ENCODE peak calls at places on chromosomes 2 and 18, in four cellular contexts. P, Y, X and C are unnamed samples.

GRCh38 chr2:172084734-172085459 is 410 bp upstream of the DLX1 start:
- DNase-seq in P (no peak), Y (peak; percentile 60), X (no peak), C (peak; percentile 78)

GRCh38 chr2:88671786-88672427 is 19.6 kb upstream of the RPIA start:
- DNase-seq in P (no peak), Y (no peak), X (peak; percentile 5), C (no peak)

GRCh38 chr18:12769136-12769535 is 66.3 kb downstream of the PSMG2 start:
- DNase-seq in P (no peak), Y (no peak), X (no peak), C (no peak)

GRCh38 chr18:79555885-79556284 is 123.7 kb upstream of the CTDP1 start:
- DNase-seq in P (peak; percentile 62), Y (no peak), X (no peak), C (peak; percentile 28)

GRCh38 chr2:78355967-78356366 is 669.5 kb upstream of the REG3G start:
- DNase-seq in P (no peak), Y (no peak), X (no peak), C (no peak)

GRCh38 chr18:77948571-77948970 is 698.9 kb downstream of the GALR1 start:
- DNase-seq in P (no peak), Y (no peak), X (no peak), C (no peak)

GRCh38 chr2:2663401-2664036 is 332.4 kb upstream of the MYT1L start:
- DNase-seq in P (peak; percentile 67), Y (no peak), X (no peak), C (no peak)

GRCh38 chr18:7096838-7097237 is 20.8 kb downstream of the LAMA1 start:
- DNase-seq in P (no peak), Y (no peak), X (no peak), C (no peak)

GRCh38 chr2:32064021-32064678 is 794 bp downstream of the SPAST start:
- DNase-seq in P (no peak), Y (no peak), X (no peak), C (no peak)

GRCh38 chr2:172429351-172429968 is 2.1 kb downstream of the ITGA6 start:
- DNase-seq in P (no peak), Y (no peak), X (no peak), C (no peak)

GRCh38 chr18:25493401-25493800 is 141.4 kb upstream of the ZNF521 start:
- DNase-seq in P (no peak), Y (no peak), X (no peak), C (no peak)